ENCODE peak calls at places on chromosomes 6 and 20, in four cellular contexts. F is neural progenitor cell; N is CD8-positive, alpha-beta memory T cell; Z is heart left ventricle. J is an unnamed sample.

GRCh38 chr6:36539814-36540568 is 7.3 kb downstream of the STK38 start:
- DNase-seq in F (no peak), N (no peak), Z (no peak), J (no peak)

GRCh38 chr6:3769610-3770009 is 18.1 kb upstream of the PXDC1 start:
- DNase-seq in F (no peak), N (no peak), Z (no peak), J (no peak)

GRCh38 chr6:56909115-56909907 is 45.6 kb upstream of the BEND6 start:
- DNase-seq in F (no peak), N (no peak), Z (no peak), J (no peak)

GRCh38 chr6:142680308-142680707 is 264.7 kb downstream of the HIVEP2 start:
- DNase-seq in F (no peak), N (no peak), Z (no peak), J (no peak)

GRCh38 chr6:26250806-26251075 is 114.3 kb upstream of the BTN3A2 start:
- DNase-seq in F (peak; percentile 59), N (peak; percentile 61), Z (no peak), J (peak; percentile 23)

GRCh38 chr20:58127731-58128130 is 100.7 kb downstream of the ANKRD60 start:
- DNase-seq in F (no peak), N (no peak), Z (no peak), J (no peak)

GRCh38 chr6:48141975-48142374 is 31.0 kb upstream of the PTCHD4 start:
- DNase-seq in F (no peak), N (no peak), Z (no peak), J (no peak)

GRCh38 chr6:7121704-7122241 is 14.0 kb downstream of the RREB1 start:
- DNase-seq in F (no peak), N (no peak), Z (no peak), J (no peak)

GRCh38 chr20:63495167-63495720 is 3.6 kb downstream of the EEF1A2 start:
- DNase-seq in F (no peak), N (no peak), Z (no peak), J (no peak)

GRCh38 chr20:46683939-46684750 is 5.1 kb downstream of the TP53RK start:
- DNase-seq in F (peak; percentile 81), N (no peak), Z (peak; percentile 54), J (no peak)

GRCh38 chr6:139732451-139732850 is 358.0 kb upstream of the CITED2 start:
- DNase-seq in F (no peak), N (no peak), Z (no peak), J (no peak)

GRCh38 chr6:149383371-149383770 is 16.7 kb upstream of the SUMO4 start:
- DNase-seq in F (no peak), N (no peak), Z (no peak), J (no peak)

GRCh38 chr6:149387787-149388512 is 12.1 kb upstream of the SUMO4 start:
- DNase-seq in F (no peak), N (no peak), Z (no peak), J (no peak)

GRCh38 chr6:149385998-149386646 is 13.9 kb upstream of the SUMO4 start:
- DNase-seq in F (no peak), N (no peak), Z (no peak), J (no peak)

GRCh38 chr6:149380523-149380922 is 19.5 kb upstream of the SUMO4 start:
- DNase-seq in F (no peak), N (no peak), Z (no peak), J (no peak)

GRCh38 chr6:149384464-149384863 is 15.6 kb upstream of the SUMO4 start:
- DNase-seq in F (no peak), N (no peak), Z (no peak), J (no peak)
- H3K9me3 ChIP-seq in F (no peaks in the 10 kb centered on the region), N (no peaks in the 10 kb centered on the region), Z (no peaks in the 10 kb centered on the region), J (no peaks in the 10 kb centered on the region)

DNA sequence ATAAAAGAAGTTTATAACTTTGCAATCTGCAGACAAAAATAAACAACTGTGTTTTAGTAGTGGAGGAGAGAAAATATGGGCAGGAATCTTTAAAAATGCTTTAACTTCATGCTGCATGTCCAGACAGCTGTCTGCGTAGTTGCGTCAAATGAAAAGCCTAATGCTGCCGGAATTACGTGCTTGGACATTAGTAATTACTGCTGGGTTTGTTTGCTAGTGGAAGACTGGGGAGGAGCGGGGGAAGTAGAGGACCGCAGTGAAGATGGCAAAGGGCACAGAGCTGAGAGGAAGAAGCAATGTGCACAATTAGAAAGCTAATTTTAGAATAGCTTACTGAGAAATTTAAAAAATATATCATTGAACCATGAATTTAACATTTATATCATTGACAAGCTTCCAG is 2.4 kb downstream of the SNAP25 start:
- DNase-seq in F (no peak), N (no peak), Z (no peak), J (no peak)
- H3K4me1 ChIP-seq in F (peaks cover 10% of the 10 kb centered on the region), N (peaks cover 7% of the 10 kb centered on the region), Z (no peaks in the 10 kb centered on the region), J (peaks cover 6% of the 10 kb centered on the region)

GRCh38 chr20:59945175-59945574 is 5.0 kb downstream of the FAM217B start:
- DNase-seq in F (no peak), N (no peak), Z (no peak), J (no peak)

GRCh38 chr20:59939879-59940128 is 301 bp downstream of the PPP1R3D start:
- DNase-seq in F (no peak), N (no peak), Z (peak; percentile 65), J (peak; percentile 17)

GRCh38 chr20:59940129-59940955 is at the start of the genes FAM217B and PPP1R3D:
- DNase-seq in F (peak; percentile 91), N (peak; percentile 91), Z (peak; percentile 99), J (peak; percentile 93)

GRCh38 chr20:59940956-59941294 is 736 bp downstream of the FAM217B start:
- DNase-seq in F (peak; percentile 54), N (no peak), Z (no peak), J (no peak)

DNA sequence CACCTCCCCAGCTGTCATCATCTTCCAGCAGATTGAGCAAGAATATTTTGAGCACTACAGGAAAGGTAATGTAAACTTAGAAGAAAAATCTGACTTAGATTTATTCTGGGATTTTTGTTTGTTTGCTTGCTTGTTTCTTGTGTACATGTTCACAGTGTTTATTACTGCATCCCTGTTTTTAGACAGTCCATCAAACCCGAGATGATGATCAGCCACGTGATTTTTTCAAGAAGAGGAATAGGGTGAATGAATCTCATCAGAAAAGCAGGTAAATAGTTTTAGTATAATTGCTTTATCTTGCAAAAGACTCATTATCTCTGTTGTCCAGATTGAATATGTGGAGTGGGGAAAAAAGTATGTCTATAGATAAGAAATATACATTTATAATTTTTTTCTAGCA is 2.1 kb downstream of the FAM217B start:
- DNase-seq in F (no peak), N (no peak), Z (no peak), J (no peak)
- H3K4me3 ChIP-seq in F (no peak overlapping the region), N (no peak overlapping the region), Z (no peak overlapping the region), J (no peak overlapping the region)

DNA sequence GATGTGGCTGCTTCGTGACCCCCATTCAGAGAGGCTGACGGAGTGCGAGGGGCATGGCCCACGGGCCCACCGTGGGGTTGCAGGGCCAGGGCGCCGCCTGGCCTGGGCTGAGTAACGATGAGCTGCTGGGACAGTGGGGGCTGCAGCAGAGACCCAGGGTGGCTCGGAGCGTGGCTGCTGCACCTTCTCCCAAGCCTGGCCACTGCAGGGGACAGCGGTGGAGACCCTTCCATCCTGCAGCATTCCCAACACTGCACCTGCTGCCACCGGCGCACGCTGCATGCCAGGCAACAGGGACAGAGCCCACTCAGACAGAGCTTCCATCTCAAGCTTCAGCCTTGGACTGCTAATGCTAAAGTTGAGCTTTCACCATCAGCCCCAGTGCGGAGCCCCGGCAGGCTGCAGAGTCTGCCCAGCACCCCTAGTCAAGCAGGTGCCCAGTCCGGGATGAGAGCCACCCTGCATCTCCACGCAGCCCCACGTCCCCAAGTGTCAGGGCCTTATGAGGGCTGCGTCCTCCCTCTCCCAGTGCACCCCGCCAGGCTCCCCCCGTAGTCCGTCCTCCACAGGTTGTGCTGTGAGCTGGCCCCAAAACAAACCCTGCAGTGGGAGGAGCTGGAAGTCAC is 89.4 kb upstream of the AFDN start:
- DNase-seq in F (no peak), N (no peak), Z (no peak), J (no peak)
- H3K9me3 ChIP-seq in F (no peaks in the 10 kb centered on the region), N (no peaks in the 10 kb centered on the region), Z (no peaks in the 10 kb centered on the region), J (no peaks in the 10 kb centered on the region)

DNA sequence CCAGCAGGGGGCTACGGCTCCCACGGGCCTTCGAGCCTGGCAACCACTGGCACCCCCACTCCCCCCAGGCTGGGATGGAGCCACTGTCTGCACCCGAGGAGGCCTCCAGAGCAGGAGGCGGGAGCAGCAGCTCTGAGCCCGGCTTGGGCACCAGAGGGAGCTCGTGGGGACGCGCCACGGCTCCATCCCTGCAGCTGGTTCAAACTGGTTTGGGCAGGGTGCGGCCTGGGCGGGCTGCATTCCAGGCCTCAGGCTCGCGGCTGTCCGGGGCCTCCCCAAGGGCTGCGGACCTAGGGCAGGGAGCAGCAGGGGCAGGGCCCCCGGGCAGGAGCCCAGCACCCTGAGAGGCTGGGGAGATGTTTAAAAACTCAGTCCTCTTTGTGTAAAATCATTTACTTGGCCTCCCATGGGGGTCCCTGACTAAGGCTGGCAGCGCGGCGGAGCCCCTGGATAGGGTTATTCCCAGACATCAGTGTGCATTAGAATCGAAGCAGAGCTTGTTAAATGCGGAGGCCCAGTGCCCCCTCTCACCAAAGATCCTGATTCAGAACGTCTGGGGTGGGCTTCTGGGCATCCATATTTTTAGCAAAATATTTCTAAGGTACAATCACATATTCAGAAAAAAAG is 4.1 kb upstream of the BCAS4 start:
- DNase-seq in F (peak; percentile 92), N (peak; percentile 83), Z (peak; percentile 92), J (peak; percentile 92)
- H3K4me1 ChIP-seq in F (peaks cover 8% of the 10 kb centered on the region), N (peaks cover 20% of the 10 kb centered on the region), Z (peaks cover 27% of the 10 kb centered on the region), J (peaks cover 18% of the 10 kb centered on the region)

GRCh38 chr6:161374971-161375873 is 101.4 kb upstream of the AGPAT4 start:
- DNase-seq in F (peak; percentile 41), N (no peak), Z (peak; percentile 76), J (peak; percentile 70)
- H3K4me3 ChIP-seq in F (no peak overlapping the region), N (no peak overlapping the region), Z (peak overlapping the region; percentile 30), J (peak overlapping the region; percentile 61)

GRCh38 chr6:125312950-125313349 is 11.2 kb upstream of the HDDC2 start:
- DNase-seq in F (no peak), N (no peak), Z (no peak), J (no peak)
- H3K9me3 ChIP-seq in F (no peaks in the 10 kb centered on the region), N (no peaks in the 10 kb centered on the region), Z (no peaks in the 10 kb centered on the region), J (no peaks in the 10 kb centered on the region)

GRCh38 chr20:25251558-25251957 is 3.7 kb downstream of the PYGB start:
- DNase-seq in F (peak; percentile 65), N (no peak), Z (no peak), J (no peak)
- H3K4me1 ChIP-seq in F (peaks cover 65% of the 10 kb centered on the region), N (peaks cover 24% of the 10 kb centered on the region), Z (peaks cover 73% of the 10 kb centered on the region), J (peaks cover 37% of the 10 kb centered on the region)

GRCh38 chr6:9744119-9744518 is 670.8 kb downstream of the TFAP2A start:
- DNase-seq in F (no peak), N (no peak), Z (no peak), J (no peak)
- H3K4me3 ChIP-seq in F (no peak overlapping the region), N (no peak overlapping the region), Z (no peak overlapping the region), J (no peak overlapping the region)

GRCh38 chr20:30630761-30631160 is 626.7 kb upstream of the DEFB115 start:
- DNase-seq in F (no peak), N (no peak), Z (no peak), J (no peak)
- H3K9me3 ChIP-seq in F (peaks cover 3% of the 10 kb centered on the region), N (no peaks in the 10 kb centered on the region), Z (no peaks in the 10 kb centered on the region), J (no peaks in the 10 kb centered on the region)

J was measured in BE2C.